ENCODE peak calls at places on chromosomes 6 and 20, in five cellular contexts. G is colonic mucosa, Z is astrocyte of the spinal cord, C is coronary artery, N is fibroblast of pulmonary artery. L is an unnamed sample.

GRCh38 chr6:156283091-156283490 is 494.1 kb upstream of the ARID1B start:
- DNase-seq in C (no peak), Z (no peak), N (no peak), G (no peak), L (no peak)

GRCh38 chr20:22794200-22794599 is 209.8 kb upstream of the FOXA2 start:
- DNase-seq in C (no peak), Z (no peak), N (no peak), G (no peak), L (no peak)

GRCh38 chr6:90168693-90169131 is 127.9 kb downstream of the BACH2 start:
- DNase-seq in C (no peak), G (no peak), N (peak), Z (peak), L (no peak)

GRCh38 chr6:17932362-17932852 is 55.0 kb downstream of the KIF13A start:
- DNase-seq in Z (peak), C (peak), N (peak), G (no peak), L (no peak)

GRCh38 chr6:4319992-4320683 is 184.8 kb upstream of the ECI2 start:
- DNase-seq in C (no peak), Z (peak), G (no peak), N (peak), L (no peak)

GRCh38 chr20:16363832-16364687 is 209.2 kb downstream of the KIF16B start:
- DNase-seq in N (no peak), Z (no peak), C (no peak), G (no peak), L (no peak)

GRCh38 chr20:40134176-40134575 is 554.9 kb downstream of the MAFB start:
- DNase-seq in C (no peak), G (no peak), Z (no peak), N (no peak), L (no peak)

GRCh38 chr6:100446115-100446921 is 18.4 kb downstream of the SIM1 start:
- DNase-seq in Z (no peak), G (no peak), C (no peak), N (no peak), L (no peak)

GRCh38 chr6:110033101-110033500 is 55.0 kb downstream of the GPR6 start:
- DNase-seq in C (no peak), G (no peak), N (no peak), Z (no peak), L (no peak)

GRCh38 chr6:168017629-168018028 is 20.2 kb downstream of the KIF25 start:
- DNase-seq in N (no peak), C (no peak), Z (no peak), G (no peak), L (no peak)

GRCh38 chr6:125365230-125365629 is 63.5 kb upstream of the HDDC2 start:
- DNase-seq in Z (no peak), C (no peak), N (no peak), G (no peak), L (no peak)

GRCh38 chr20:46206025-46206424 is 87.9 kb downstream of the CD40 start:
- DNase-seq in N (peak), Z (no peak), C (no peak), G (peak), L (peak)

GRCh38 chr20:23932256-23932655 is 52.7 kb upstream of the CST5 start:
- DNase-seq in N (no peak), C (no peak), Z (no peak), G (no peak), L (no peak)

GRCh38 chr20:52800734-52801627 is 171.2 kb upstream of the TSHZ2 start:
- DNase-seq in Z (no peak), N (no peak), G (no peak), C (no peak), L (no peak)

GRCh38 chr6:74333406-74333805 is 637.4 kb downstream of the CD109 start:
- DNase-seq in Z (peak), C (no peak), N (peak), G (no peak), L (no peak)

GRCh38 chr6:113879186-113880096 is 22.3 kb downstream of the MARCKS start:
- DNase-seq in N (peak), G (peak), Z (peak), C (no peak), L (peak)

GRCh38 chr20:11891081-11891826 is 26.4 kb upstream of the BTBD3 start:
- DNase-seq in C (peak), G (peak), N (peak), Z (peak), L (peak)

GRCh38 chr6:112216699-112217551 is 37.4 kb downstream of the LAMA4 start:
- DNase-seq in G (no peak), Z (peak), C (no peak), N (peak), L (no peak)

GRCh38 chr6:27753668-27754407 is 158.4 kb downstream of the OR2B2 start:
- DNase-seq in N (peak), C (no peak), G (peak), Z (peak), L (peak)

GRCh38 chr20:56179051-56179450 is 69.5 kb upstream of the MC3R start:
- DNase-seq in N (no peak), G (no peak), Z (no peak), C (no peak), L (no peak)

GRCh38 chr6:139981810-139982550 is 607.5 kb upstream of the CITED2 start:
- DNase-seq in G (peak), N (peak), Z (peak), C (no peak), L (no peak)

GRCh38 chr20:56504373-56505005 is 20.1 kb upstream of the FAM209A start:
- DNase-seq in Z (no peak), G (no peak), N (no peak), C (no peak), L (no peak)

GRCh38 chr20:63772781-63773520 is 33.4 kb downstream of the SLC2A4RG start:
- DNase-seq in N (no peak), C (no peak), G (no peak), Z (no peak), L (no peak)

GRCh38 chr20:32456869-32457421 is 98.8 kb downstream of the ASXL1 start:
- DNase-seq in Z (peak), C (no peak), N (peak), G (no peak), L (peak)

GRCh38 chr6:4291453-4292403 is 156.4 kb upstream of the ECI2 start:
- DNase-seq in Z (peak), N (peak), C (no peak), G (no peak), L (no peak)

GRCh38 chr6:150395388-150396009 is 26.7 kb downstream of the IYD start:
- DNase-seq in G (peak), Z (peak), N (peak), C (no peak), L (no peak)

GRCh38 chr20:57400262-57400701 is 9.1 kb downstream of the RBM38 start:
- DNase-seq in G (no peak), N (no peak), Z (no peak), C (no peak), L (no peak)

GRCh38 chr20:1651268-1651667 is 6.3 kb downstream of the SIRPG start:
- DNase-seq in Z (no peak), G (no peak), N (no peak), C (no peak), L (no peak)

GRCh38 chr6:166864333-166864732 is 92.0 kb downstream of the RNASET2 start:
- DNase-seq in Z (no peak), G (no peak), C (no peak), N (no peak), L (no peak)

GRCh38 chr6:166861304-166861703 is 95.0 kb downstream of the RNASET2 start:
- DNase-seq in G (no peak), N (no peak), C (no peak), Z (no peak), L (no peak)

GRCh38 chr6:166861961-166862286 is 94.4 kb downstream of the RNASET2 start:
- DNase-seq in N (no peak), C (no peak), G (no peak), Z (no peak), L (no peak)

GRCh38 chr6:166862287-166862977 is 93.9 kb downstream of the RNASET2 start:
- DNase-seq in Z (no peak), C (no peak), G (no peak), N (no peak), L (peak)

GRCh38 chr6:166862978-166863530 is 93.3 kb downstream of the RNASET2 start:
- DNase-seq in C (no peak), Z (no peak), N (no peak), G (no peak), L (no peak)
- H3K4me3 ChIP-seq in C (peak), Z (peak), N (peak), G (peak), L (peak)

GRCh38 chr20:25496968-25497401 is 88.3 kb downstream of the NINL start:
- DNase-seq in N (no peak), G (no peak), Z (peak), C (no peak), L (no peak)
- H3K4me3 ChIP-seq in N (no peak), G (no peak), Z (no peak), C (no peak), L (no peak)

DNA sequence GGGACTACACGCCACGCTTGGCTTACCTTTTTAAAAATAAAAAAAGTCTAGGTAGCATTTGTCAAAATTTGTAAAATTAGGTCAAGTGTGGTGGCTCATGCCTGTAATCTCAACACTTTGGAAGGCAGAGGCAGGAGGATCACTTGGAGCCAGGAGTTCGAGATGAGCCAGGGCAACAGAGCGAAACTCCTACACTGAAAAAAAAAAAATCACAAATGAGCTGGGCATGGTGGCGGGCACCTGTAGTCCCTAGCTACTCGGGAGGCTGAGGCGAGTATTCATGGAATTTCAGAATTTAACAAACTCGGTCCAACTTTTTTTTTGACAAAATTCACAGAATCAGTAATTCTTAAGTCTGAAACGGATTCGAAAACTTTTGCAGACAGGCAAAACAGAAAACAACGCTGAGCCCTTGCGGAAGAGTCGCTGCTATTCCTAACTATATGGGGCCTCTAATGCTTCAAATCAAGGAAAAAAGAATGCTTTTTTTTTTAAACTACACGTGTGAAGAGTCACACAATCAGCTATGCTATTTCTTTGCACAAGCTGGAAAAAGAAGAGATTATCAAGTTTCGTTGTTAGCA is 62.9 kb downstream of the GTF2H5 start:
- DNase-seq in Z (no peak), G (no peak), C (no peak), N (no peak), L (no peak)
- H3K4me3 ChIP-seq in Z (peak), G (peak), C (peak), N (peak), L (peak)

GRCh38 chr6:31402324-31403282 is 792 bp upstream of the MICA start:
- DNase-seq in C (no peak), N (peak), G (peak), Z (no peak), L (peak)
- H3K4me3 ChIP-seq in C (peak), N (peak), G (peak), Z (peak), L (peak)

DNA sequence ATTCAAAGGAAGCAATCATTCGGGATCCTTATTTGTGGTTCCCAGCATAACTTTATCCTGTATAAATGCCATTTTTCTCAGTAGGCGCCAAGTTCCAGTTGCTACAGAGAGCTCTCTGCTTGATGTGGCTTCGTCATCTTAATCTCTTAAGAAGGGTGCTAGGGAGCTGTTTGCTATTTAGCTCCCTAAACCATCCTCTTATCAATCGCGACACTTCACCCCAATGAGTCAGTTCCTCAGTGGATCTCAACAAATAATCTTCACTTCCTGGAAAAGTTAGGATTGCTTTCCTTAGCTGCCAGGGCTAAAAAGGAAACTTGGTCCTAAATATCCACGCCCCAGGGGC is 1.3 kb upstream of the NKAIN2 start:
- DNase-seq in C (no peak), G (no peak), N (no peak), Z (no peak), L (no peak)
- H3K4me3 ChIP-seq in C (peak), G (no peak), N (no peak), Z (no peak), L (peak)

DNA sequence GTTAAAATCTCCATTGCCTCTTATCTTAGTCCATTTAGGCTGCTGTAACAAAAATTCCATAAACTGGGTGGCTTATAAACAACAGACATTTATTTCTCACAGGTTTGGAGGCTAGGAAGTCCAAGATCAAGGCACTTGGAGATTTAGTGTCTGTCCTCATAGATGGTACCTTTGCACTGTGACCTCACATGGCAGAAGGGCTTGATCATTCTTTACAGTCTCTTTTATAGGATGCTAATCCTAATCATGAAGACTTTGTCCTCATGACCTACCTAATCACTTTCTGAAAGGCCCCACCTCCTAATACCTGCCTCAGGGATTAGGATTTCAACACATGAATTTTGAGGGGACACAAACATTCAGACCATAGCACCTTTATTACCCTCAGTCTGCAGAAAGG is 6.6 kb downstream of the GLO1 start:
- DNase-seq in N (no peak), Z (no peak), G (no peak), C (no peak), L (no peak)
- H3K4me3 ChIP-seq in N (no peak), Z (no peak), G (no peak), C (no peak), L (no peak)

DNA sequence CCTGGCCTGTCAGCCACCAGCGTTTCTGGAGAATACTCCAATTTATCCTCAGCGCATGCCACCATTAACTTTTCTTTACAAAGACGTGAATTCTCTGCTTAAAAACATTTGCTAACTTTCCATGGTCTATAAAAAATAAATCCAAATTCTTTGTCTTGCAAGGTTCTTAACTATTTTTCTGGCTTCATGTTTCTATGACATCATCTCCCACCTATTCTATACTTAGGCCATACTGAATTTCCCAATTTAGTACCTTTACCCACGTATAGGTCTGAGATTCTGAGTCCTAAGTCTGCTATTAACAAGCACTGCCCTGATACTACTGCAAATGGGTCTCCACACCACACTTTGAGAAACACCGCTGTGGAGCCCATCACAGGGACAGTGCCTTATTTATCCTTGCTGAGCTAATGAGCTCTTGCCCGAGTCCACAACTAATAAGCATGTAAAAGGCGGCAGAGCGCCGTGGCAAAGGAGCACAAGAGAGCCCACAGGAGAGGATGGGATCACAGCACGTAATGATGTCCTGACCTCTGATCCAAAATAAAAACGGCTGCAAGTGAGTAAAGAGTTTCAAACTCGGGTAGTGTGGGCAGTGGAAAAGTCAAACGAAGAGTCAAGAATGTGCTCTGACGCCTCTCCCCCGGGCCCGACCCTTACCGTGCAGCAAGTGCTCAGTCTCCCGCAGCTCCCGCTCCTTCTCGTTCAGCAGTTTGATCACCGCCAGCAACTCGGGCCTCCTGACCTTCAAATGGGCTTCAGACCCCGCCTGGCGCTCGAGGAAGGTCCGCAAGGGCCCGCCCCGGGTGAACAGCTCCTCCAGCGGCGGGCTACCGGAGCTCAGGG is 519 bp downstream of the MTRF1L start:
- DNase-seq in C (no peak), G (peak), N (no peak), Z (no peak), L (no peak)
- H3K4me3 ChIP-seq in C (peak), G (peak), N (peak), Z (peak), L (peak)

GRCh38 chr6:108157972-108158441 is 7.8 kb upstream of the NR2E1 start:
- DNase-seq in Z (no peak), G (no peak), C (no peak), N (no peak), L (no peak)

GRCh38 chr6:108156180-108156937 is 9.5 kb upstream of the NR2E1 start:
- DNase-seq in Z (no peak), G (no peak), C (no peak), N (no peak), L (no peak)

GRCh38 chr6:108156938-108157233 is 8.9 kb upstream of the NR2E1 start:
- DNase-seq in N (no peak), Z (no peak), C (no peak), G (no peak), L (no peak)

GRCh38 chr6:108160009-108160408 is 5.8 kb upstream of the NR2E1 start:
- DNase-seq in Z (no peak), N (no peak), C (no peak), G (no peak), L (no peak)

GRCh38 chr6:108157234-108157971 is 8.4 kb upstream of the NR2E1 start:
- DNase-seq in N (no peak), Z (no peak), G (no peak), C (no peak), L (no peak)
- H3K4me3 ChIP-seq in N (no peak), Z (no peak), G (peak), C (peak), L (peak)